ENCODE peak calls at places on chromosomes 13 and 19, in four cellular contexts. J is A549, I is HepG2, H is K562. N is an unnamed sample.

GRCh38 chr13:48449656-48450055 is 36.7 kb upstream of the LPAR6 start:
- DNase-seq in J (no peak), I (no peak), H (no peak), N (no peak)

GRCh38 chr19:39408392-39409206 is 2.0 kb downstream of the ZFP36 start:
- DNase-seq in J (peak), I (no peak), H (peak), N (no peak)

GRCh38 chr13:31794452-31794851 is 55.1 kb downstream of the RXFP2 start:
- DNase-seq in J (no peak), H (no peak), I (no peak), N (no peak)

GRCh38 chr13:113629814-113630213 is 28.2 kb downstream of the ATP4B start:
- DNase-seq in H (no peak), J (no peak), I (no peak), N (no peak)

GRCh38 chr13:41995946-41996345 is 35.0 kb upstream of the VWA8 start:
- DNase-seq in J (no peak), I (peak), H (peak), N (no peak)

GRCh38 chr13:113935523-113935922 is 38.4 kb downstream of the C13orf46 start:
- DNase-seq in J (no peak), H (no peak), I (no peak), N (no peak)

GRCh38 chr13:80436571-80437169 is 95.7 kb upstream of the SPRY2 start:
- DNase-seq in H (no peak), I (no peak), J (no peak), N (no peak)

GRCh38 chr13:112092453-112092852 is 25.5 kb downstream of the SOX1 start:
- DNase-seq in H (no peak), J (no peak), I (no peak), N (no peak)

GRCh38 chr13:90135558-90135957 is 1211.9 kb upstream of the MIR17HG start:
- DNase-seq in I (no peak), J (no peak), H (no peak), N (no peak)

GRCh38 chr19:10961763-10962536 is 1.1 kb downstream of the SMARCA4 start:
- DNase-seq in H (peak), J (no peak), I (no peak), N (no peak)

GRCh38 chr13:109734002-109734785 is 52.2 kb downstream of the IRS2 start:
- DNase-seq in J (no peak), I (no peak), H (no peak), N (no peak)

GRCh38 chr19:40691421-40692211 is 1.2 kb upstream of the NUMBL start:
- DNase-seq in H (peak), I (no peak), J (peak), N (no peak)

GRCh38 chr13:28494861-28495585 is at the start of gene FLT1:
- DNase-seq in H (no peak), I (no peak), J (no peak), N (no peak)

GRCh38 chr13:107734891-107735620 is 480.3 kb downstream of the LIG4 start:
- DNase-seq in J (no peak), H (no peak), I (no peak), N (no peak)

GRCh38 chr19:11425719-11426457 is 6.8 kb upstream of the RGL3 start:
- DNase-seq in I (no peak), H (peak), J (no peak), N (no peak)

GRCh38 chr19:3932931-3933810 is at the start of gene NMRK2:
- DNase-seq in I (no peak), H (peak), J (no peak), N (no peak)

DNA sequence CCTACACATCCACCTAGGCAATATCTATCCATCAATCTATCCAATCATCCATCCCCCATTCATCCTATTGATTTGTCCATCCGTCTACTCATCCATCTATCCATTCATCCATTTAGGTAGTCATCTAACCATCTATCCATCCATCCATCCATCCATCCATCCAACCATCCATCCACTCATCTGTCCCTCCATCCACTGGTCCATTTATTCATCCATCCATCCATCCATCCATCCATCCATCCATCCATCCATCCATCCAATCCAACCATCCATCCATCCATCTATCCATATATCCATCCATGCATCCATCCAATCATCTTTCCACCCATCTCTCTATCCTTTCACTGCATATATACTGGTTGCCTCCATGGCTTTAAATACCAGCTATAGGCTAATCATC is 3.9 kb downstream of the KLK13 start:
- DNase-seq in J (no peak), I (no peak), H (no peak), N (no peak)
- TF ChIP-seq EP300 in J (no peak), I (no peak), H (no peak), N (no peak)

DNA sequence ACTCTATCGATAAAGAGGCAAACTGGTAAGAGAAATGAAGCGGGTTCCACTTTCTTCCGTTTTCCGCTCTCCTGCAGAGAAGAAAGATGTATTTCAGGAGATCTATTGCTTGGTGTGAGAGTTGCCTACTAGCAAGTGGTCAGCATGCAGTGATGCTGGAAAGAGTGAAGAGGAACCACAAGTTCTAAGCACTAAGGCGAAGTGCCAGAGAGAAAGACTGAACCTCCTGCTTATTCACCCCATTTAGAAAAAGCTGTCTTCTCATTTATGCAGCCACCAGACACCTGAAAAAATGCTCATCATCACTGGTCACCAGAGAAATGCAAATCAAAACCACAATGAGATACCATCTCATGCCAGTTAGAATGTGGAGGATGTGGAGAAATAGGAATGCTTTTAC is 78.7 kb upstream of the GPC6 start:
- DNase-seq in I (no peak), J (no peak), H (no peak), N (no peak)
- TF ChIP-seq ESRRA in I (no peak), J (no peak), H (no peak), N (no peak)

GRCh38 chr13:63167699-63168337 is 1752.2 kb upstream of the PCDH20 start:
- DNase-seq in J (no peak), H (no peak), I (no peak), N (no peak)

GRCh38 chr13:63161219-63161618 is 1745.6 kb upstream of the PCDH20 start:
- DNase-seq in H (no peak), I (no peak), J (no peak), N (no peak)

DNA sequence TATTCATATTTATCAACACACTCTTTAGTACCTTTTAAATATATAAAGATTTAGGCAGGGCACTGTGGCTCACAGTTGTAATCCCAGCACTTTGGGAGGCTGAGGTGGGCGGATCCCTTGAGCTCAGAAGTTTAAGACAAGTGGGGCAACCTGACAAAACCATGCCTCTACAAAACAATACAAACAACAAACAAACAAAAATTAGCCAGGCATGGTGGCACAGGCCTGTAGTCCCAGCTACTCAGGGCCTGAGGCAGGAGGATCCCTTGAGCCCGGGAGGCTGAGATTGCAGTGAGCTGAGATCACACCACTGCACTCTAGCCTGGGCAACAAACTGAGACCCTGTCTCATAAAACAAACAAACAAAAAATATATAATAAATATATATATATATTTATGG is 1748.3 kb upstream of the PCDH20 start:
- DNase-seq in I (no peak), H (no peak), J (no peak), N (no peak)
- TF ChIP-seq EP300 in I (no peak), H (no peak), J (no peak), N (no peak)

GRCh38 chr13:30078059-30078458 is 227.6 kb upstream of the UBL3 start:
- DNase-seq in I (no peak), J (no peak), H (no peak), N (no peak)

GRCh38 chr13:30077338-30077737 is 226.9 kb upstream of the UBL3 start:
- DNase-seq in I (no peak), H (no peak), J (no peak), N (no peak)

GRCh38 chr13:30074955-30075614 is 224.7 kb upstream of the UBL3 start:
- DNase-seq in H (no peak), I (no peak), J (no peak), N (no peak)

GRCh38 chr13:30072818-30073186 is 222.4 kb upstream of the UBL3 start:
- DNase-seq in I (no peak), J (no peak), H (no peak), N (no peak)

DNA sequence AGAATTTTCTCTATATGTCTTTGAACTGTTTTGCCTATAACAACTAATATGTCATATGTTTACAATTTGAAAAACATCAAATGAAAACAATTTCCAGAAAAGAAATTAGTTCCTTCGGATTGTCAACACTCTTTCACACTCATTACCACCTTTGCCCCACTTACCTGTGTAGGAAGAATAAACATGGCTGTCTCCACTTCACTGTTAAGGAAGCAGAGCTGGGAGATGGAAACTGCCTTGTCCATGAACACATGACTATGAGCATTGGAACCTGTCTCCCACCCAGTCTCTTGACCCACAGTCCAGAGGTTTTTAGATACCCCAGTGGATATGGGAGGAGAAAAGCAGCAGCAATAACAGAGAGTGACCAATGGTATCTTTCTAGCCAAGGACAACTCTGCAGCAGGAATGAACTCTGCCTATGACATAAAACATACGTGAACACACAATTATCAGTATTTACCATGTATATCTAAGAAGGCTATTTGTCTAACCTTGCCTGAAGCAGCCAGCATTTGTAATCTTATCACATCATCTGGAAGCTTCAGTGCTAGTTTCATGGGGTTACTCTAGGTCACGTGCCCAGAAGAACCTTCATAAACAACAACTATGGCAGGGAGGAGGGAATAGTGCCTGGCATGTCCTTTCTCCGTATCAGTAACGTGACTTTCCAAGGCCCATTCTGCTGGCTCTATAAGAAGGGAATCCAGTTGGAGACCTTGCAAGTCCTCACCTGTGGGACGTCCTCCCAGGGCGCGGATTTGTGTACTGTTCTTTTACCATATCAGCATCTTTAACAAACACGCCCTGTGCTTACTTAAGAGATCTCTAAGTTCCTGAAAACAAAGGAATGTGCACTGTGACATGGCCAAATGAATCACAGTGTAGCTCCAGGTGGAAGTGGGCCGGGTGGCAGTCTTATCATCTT is 221.7 kb upstream of the UBL3 start:
- DNase-seq in I (no peak), H (no peak), J (peak), N (no peak)
- TF ChIP-seq ESRRA in I (no peak), H (no peak), J (no peak), N (no peak)

GRCh38 chr19:47227347-47228167 is 3.4 kb downstream of the BBC3 start:
- DNase-seq in J (peak), I (peak), H (peak), N (peak)
- TF ChIP-seq EP300 in J (peak), I (peak), H (peak), N (peak)

GRCh38 chr13:99843872-99844271 is 127.7 kb downstream of the ZIC5 start:
- DNase-seq in J (no peak), I (no peak), H (no peak), N (no peak)

GRCh38 chr13:99845136-99845874 is 126.3 kb downstream of the ZIC5 start:
- DNase-seq in H (no peak), J (no peak), I (no peak), N (no peak)

GRCh38 chr13:99847318-99847750 is 124.2 kb downstream of the ZIC5 start:
- DNase-seq in J (no peak), H (no peak), I (no peak), N (no peak)

GRCh38 chr13:99842379-99842778 is 129.2 kb downstream of the ZIC5 start:
- DNase-seq in I (no peak), H (no peak), J (no peak), N (no peak)
- TF ChIP-seq ESRRA in I (no peak), H (no peak), J (no peak), N (no peak)

GRCh38 chr13:37295573-37295972 is 190.1 kb upstream of the CSNK1A1L start:
- DNase-seq in J (no peak), I (no peak), H (no peak), N (no peak)

GRCh38 chr13:37290691-37291090 is 185.2 kb upstream of the CSNK1A1L start:
- DNase-seq in I (no peak), H (no peak), J (no peak), N (no peak)

GRCh38 chr13:37295046-37295445 is 189.6 kb upstream of the CSNK1A1L start:
- DNase-seq in H (no peak), I (no peak), J (no peak), N (no peak)

GRCh38 chr13:37289212-37289935 is 183.9 kb upstream of the CSNK1A1L start:
- DNase-seq in I (no peak), H (no peak), J (no peak), N (no peak)

GRCh38 chr13:37293295-37293694 is 187.8 kb upstream of the CSNK1A1L start:
- DNase-seq in I (no peak), H (no peak), J (no peak), N (no peak)
- TF ChIP-seq EP300 in I (no peak), H (no peak), J (no peak), N (no peak)

DNA sequence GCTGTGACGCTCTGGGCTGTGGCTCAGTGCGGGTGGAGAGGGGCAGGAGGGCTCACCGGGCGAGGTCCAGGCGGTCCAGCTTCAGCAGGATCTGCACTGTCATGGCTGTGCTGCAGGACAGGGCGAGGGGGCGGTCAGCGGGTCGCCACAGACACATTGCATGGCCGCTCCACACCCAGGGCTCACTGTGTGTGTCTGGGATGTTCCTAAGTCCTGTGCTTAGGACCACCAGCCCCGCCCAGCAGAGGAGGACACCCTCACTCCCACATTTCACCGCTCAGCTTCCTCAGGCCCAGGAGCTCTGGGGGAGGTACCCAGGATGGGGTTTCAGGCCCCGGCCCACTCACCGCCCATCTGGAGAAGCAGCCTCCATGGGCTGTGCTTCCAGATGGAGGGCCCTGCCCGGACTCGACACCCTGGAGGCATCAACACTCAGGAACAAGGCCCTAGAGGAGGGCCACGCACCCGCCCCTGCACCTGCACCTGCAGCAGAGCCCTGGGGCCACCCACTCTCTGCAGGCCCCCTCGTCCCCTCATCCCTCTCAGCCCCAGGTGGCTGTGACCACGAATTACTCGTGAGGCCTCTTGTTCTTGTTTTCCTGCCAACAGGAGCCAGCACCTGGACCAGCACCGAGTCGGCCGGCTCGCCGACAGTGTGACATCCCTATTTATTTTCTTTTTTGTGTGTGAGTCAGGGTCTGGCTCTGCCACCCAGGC is 9.7 kb upstream of the CERS1 start:
- DNase-seq in I (no peak), J (no peak), H (no peak), N (no peak)
- TF ChIP-seq ESRRA in I (no peak), J (no peak), H (no peak), N (no peak)